ENCODE peak calls at places on chromosome 3, in eight cellular contexts. A is psoas muscle, I is lung, L is epithelial cell of proximal tubule, M is ovary, E is tibial nerve, Q is transverse colon, N is fibroblast of villous mesenchyme. H is an unnamed sample.

GRCh38 chr3:106473576-106474506 is 605.0 kb upstream of the CBLB start:
- DNase-seq in M (no peak), N (no peak), A (no peak), Q (no peak), I (no peak), L (no peak), E (no peak), H (no peak)

GRCh38 chr3:100709840-100710235 is 544 bp downstream of the TFG start:
- DNase-seq in Q (peak; percentile 39), N (peak; percentile 63), I (no peak), L (no peak), E (no peak), M (peak; percentile 39), A (peak; percentile 48), H (no peak)

GRCh38 chr3:2921903-2922302 is 188.3 kb downstream of the IL5RA start:
- DNase-seq in Q (no peak), M (no peak), I (no peak), L (no peak), E (no peak), A (no peak), N (peak; percentile 37), H (no peak)

GRCh38 chr3:143603774-143604173 is 244.5 kb downstream of the SLC9A9 start:
- DNase-seq in I (no peak), M (no peak), Q (no peak), A (no peak), L (no peak), E (no peak), N (no peak), H (no peak)

GRCh38 chr3:31724681-31725080 is 192.0 kb downstream of the STT3B start:
- DNase-seq in A (no peak), Q (no peak), N (peak; percentile 58), M (no peak), E (no peak), L (no peak), I (no peak), H (no peak)

GRCh38 chr3:195450731-195451229 is 8.0 kb upstream of the ACAP2 start:
- DNase-seq in E (no peak), I (no peak), N (peak; percentile 96), Q (no peak), L (peak; percentile 41), A (peak; percentile 15), M (peak; percentile 68), H (no peak)

GRCh38 chr3:41338276-41338675 is 139.0 kb downstream of the CTNNB1 start:
- DNase-seq in N (no peak), M (no peak), L (no peak), Q (no peak), A (no peak), E (no peak), I (no peak), H (no peak)

GRCh38 chr3:71978150-71978721 is 193.3 kb upstream of the PROK2 start:
- DNase-seq in A (no peak), E (no peak), Q (no peak), I (no peak), M (no peak), L (no peak), N (no peak), H (peak; percentile 55)

GRCh38 chr3:97949110-97949485 is 23.1 kb downstream of the RIOX2 start:
- DNase-seq in E (no peak), Q (no peak), N (no peak), M (no peak), I (no peak), L (no peak), A (no peak), H (no peak)

GRCh38 chr3:53282581-53282980 is 26.8 kb upstream of the TKT start:
- DNase-seq in N (no peak), L (no peak), A (no peak), Q (no peak), I (no peak), M (no peak), E (no peak), H (no peak)

GRCh38 chr3:169454823-169455222 is 208.7 kb downstream of the MECOM start:
- DNase-seq in E (no peak), I (no peak), L (peak; percentile 25), M (no peak), A (no peak), N (peak; percentile 70), Q (no peak), H (no peak)

GRCh38 chr3:11005686-11006256 is 13.2 kb downstream of the SLC6A1 start:
- DNase-seq in E (no peak), L (no peak), M (no peak), Q (no peak), I (no peak), A (no peak), N (no peak), H (no peak)

GRCh38 chr3:197174927-197175326 is 123.5 kb downstream of the DLG1 start:
- DNase-seq in N (no peak), L (no peak), E (no peak), M (no peak), I (no peak), A (no peak), Q (no peak), H (no peak)

GRCh38 chr3:165523801-165524200 is 313.4 kb downstream of the BCHE start:
- DNase-seq in L (peak; percentile 26), E (no peak), Q (no peak), M (no peak), I (no peak), A (no peak), N (no peak), H (no peak)

GRCh38 chr3:48413086-48413485 is 16.8 kb downstream of the PLXNB1 start:
- DNase-seq in M (no peak), I (no peak), L (no peak), N (no peak), A (peak; percentile 4), E (no peak), Q (no peak), H (no peak)

DNA sequence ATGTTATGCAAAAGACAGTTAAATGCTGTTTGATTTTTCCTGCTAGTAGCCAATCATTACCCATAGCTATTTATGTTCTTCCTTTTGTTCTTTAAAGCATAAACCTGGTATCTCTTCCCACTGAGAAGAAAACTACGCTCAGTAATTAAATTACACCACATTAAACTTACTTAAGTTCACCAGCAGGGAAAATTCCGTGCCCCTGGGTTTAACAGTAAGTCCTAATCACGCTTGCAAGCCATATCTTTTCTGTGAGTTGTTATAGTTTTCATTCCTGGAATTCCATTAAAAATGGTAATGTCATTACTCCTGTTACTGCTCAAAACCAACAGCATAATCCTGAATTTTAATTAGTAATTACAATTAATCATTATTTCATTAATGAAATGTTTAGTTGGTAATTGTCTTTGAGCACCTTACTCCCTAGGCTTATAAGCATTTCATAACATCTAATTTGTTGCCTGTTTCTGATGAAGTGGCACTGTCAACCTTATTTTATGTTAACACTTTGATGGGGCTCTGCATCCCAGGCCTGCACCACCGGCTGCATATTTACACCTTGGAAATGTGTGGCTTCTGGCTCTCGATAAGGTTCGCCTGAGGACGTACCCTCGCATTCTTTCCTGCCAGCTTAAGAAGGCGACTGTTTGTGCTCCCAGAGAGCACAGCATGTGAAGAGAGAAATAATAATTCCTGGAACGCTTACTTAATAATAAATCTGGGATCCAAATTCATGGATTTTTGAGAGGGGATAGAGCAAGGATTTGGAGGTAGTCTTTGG is 763.1 kb upstream of the CFAP20DC start:
- DNase-seq in E (no peak), M (no peak), Q (no peak), A (no peak), N (peak; percentile 66), L (no peak), I (no peak), H (no peak)
- TF ChIP-seq CTCF in E (no peak), M (no peak), Q (no peak), A (no peak), N (peak; percentile 6), L (no peak), I (no peak), H (no peak)

DNA sequence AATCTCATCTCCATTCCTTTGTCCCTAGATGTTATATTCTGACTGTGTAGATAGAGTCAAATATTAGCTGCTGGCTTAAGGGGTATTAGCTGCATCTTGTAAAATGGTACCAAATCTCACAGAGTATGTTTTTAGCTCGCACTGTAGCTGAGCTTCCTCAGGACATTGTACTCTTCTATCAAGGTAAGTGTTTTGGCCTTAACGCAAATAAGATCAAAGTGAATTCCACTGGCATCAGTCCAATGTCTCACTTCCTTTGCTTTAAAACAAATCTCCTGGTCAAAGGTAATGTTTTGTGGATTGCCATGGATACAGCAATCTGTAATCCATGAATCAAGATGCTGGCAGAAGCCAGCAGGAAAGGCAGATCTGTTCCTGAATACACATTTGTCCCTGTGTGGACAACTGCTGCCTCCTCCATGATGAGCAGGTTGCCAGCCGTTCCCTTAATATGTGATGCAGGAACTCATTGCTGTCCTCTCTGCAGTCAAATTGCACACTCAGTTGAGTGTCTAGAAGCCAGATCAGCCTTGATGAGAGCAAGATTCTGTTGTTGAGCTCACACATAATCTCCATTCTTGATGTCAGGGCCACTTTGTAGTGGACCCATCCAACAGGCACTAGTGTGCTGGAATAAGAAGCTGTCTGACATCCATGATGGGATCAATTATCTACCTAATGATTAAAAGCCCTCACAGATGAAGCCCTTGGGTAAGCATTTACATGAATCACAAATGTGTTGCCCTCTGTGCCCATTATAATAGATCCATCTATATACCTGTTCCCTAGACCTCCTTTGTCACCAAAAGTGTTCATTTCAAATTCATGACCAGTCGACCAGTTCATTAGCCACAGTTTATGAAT is 96.6 kb upstream of the AGTR1 start:
- DNase-seq in N (no peak), M (no peak), L (peak; percentile 94), E (no peak), Q (peak; percentile 19), I (no peak), A (no peak), H (no peak)
- H3K4me3 ChIP-seq in N (no peak overlapping the region), M (no peak overlapping the region), L (no peak overlapping the region), E (no peak overlapping the region), Q (no peak overlapping the region), I (no peak overlapping the region), A (no peak overlapping the region), H (no peak overlapping the region)

GRCh38 chr3:149781216-149781615 is 11.1 kb downstream of the ANKUB1 start:
- DNase-seq in L (no peak), A (no peak), N (no peak), M (no peak), Q (no peak), E (no peak), I (no peak), H (no peak)

GRCh38 chr3:149783576-149783975 is 8.8 kb downstream of the ANKUB1 start:
- DNase-seq in M (no peak), A (no peak), I (no peak), E (no peak), L (peak; percentile 67), Q (no peak), N (peak; percentile 35), H (no peak)

DNA sequence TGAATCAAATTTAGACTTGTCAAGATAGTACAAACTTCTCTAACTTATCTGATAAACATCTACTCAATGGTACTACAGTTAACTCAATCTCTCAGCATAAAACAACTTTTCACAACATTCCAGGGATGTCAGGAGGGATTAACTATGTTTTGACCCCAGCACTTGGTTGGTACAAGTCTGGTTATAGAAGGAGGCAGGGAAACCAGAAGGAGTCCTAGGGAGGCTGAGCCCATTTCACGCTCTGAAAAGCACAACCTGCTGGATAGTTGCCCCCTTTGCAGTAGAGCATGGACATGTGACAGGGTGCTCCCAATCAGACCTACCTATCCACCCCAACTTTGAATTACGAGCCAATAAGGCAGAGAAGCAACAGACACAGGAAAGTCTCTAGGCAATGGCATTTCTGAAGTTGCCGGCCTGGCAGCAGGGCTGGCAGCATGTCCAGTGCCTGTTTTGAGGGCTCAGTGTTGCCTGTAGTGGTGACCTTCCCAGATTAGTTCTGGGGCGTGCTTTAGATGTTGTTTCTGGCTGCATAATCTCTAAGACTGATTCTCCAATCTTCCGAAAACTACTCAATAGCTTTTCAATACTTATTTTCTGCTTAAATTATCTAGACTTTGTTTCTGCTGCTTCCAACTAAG is 8.2 kb downstream of the ANKUB1 start:
- DNase-seq in A (no peak), M (no peak), L (peak; percentile 36), I (no peak), Q (no peak), N (peak; percentile 19), E (no peak), H (no peak)
- TF ChIP-seq CTCF in A (no peak), M (no peak), L (no peak), I (no peak), Q (no peak), N (no peak), E (no peak), H (no peak)

GRCh38 chr3:129305592-129306091 is 27.0 kb downstream of the HMCES start:
- DNase-seq in L (no peak), Q (peak; percentile 76), M (peak; percentile 91), N (peak; percentile 95), I (peak; percentile 96), A (peak; percentile 81), E (peak; percentile 78), H (no peak)
- H3K4me3 ChIP-seq in L (no peak overlapping the region), Q (no peak overlapping the region), M (peak overlapping the region; percentile 9), N (peak overlapping the region; percentile 24), I (no peak overlapping the region), A (peak overlapping the region; percentile 48), E (no peak overlapping the region), H (no peak overlapping the region)

H was measured in LNCaP clone FGC.